ENCODE peak calls at places on chromosomes 6 and 20, in five cellular contexts. U is glutamatergic neuron, M is bronchial epithelial cell, O is IMR-90, K is breast epithelium. H is an unnamed sample.

GRCh38 chr6:24658573-24659511 is 7.9 kb downstream of the TDP2 start:
- DNase-seq in U (no peak), M (peak), O (peak), K (no peak), H (no peak)

GRCh38 chr20:14561733-14562132 is 224.3 kb upstream of the FLRT3 start:
- DNase-seq in U (no peak), M (no peak), O (peak), K (no peak), H (no peak)

GRCh38 chr6:149508485-149508884 is 23.7 kb upstream of the ZC3H12D start:
- DNase-seq in U (no peak), M (no peak), O (no peak), K (no peak), H (no peak)

GRCh38 chr6:388202-388903 is 3.2 kb upstream of the IRF4 start:
- DNase-seq in U (no peak), M (no peak), O (no peak), K (no peak), H (no peak)

GRCh38 chr6:51953246-51953645 is 134.2 kb downstream of the PKHD1 start:
- DNase-seq in U (no peak), M (peak), O (no peak), K (no peak), H (no peak)

GRCh38 chr6:90586675-90587638 is at the start of gene MAP3K7:
- DNase-seq in U (peak), M (peak), O (peak), K (peak), H (peak)

GRCh38 chr20:50360218-50360672 is 149.9 kb upstream of the PTPN1 start:
- DNase-seq in U (no peak), M (no peak), O (no peak), K (no peak), H (no peak)

GRCh38 chr6:84525907-84526306 is 238.5 kb downstream of the TBX18 start:
- DNase-seq in U (no peak), M (no peak), O (no peak), K (no peak), H (no peak)

GRCh38 chr6:124056884-124057283 is 253.2 kb downstream of the NKAIN2 start:
- DNase-seq in U (no peak), M (no peak), O (no peak), K (no peak), H (no peak)

GRCh38 chr6:100664274-100665040 is 199.7 kb upstream of the SIM1 start:
- DNase-seq in U (no peak), M (peak), O (peak), K (no peak), H (no peak)
- TF ChIP-seq CTCF in U (peak), M (peak), O (peak), K (peak), H (peak)

DNA sequence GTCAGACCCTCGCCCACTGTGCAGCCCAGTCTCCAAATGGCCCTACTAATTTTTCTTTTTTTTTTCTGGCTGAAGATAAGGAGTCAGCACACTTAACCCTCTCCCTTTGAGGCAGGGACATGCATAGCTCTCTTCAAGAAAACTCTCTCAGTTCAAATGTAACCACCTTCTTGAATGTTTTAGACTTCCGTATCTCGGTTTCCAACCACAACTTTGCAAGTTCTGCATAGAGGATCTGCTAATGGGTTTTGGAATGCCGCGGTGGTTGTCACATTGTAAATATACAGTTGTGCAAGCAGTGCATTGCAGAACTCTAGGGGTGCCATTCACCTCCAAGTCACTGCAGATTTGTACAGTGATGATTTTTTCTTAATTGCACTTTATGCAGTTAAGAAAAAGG is 59.4 kb upstream of the SLC35B3 start:
- DNase-seq in U (no peak), M (no peak), O (no peak), K (no peak), H (no peak)
- TF ChIP-seq CTCF in U (no peak), M (no peak), O (no peak), K (no peak), H (no peak)

GRCh38 chr6:138724015-138724414 is 49.6 kb upstream of the CCDC28A start:
- DNase-seq in U (no peak), M (no peak), O (no peak), K (no peak), H (no peak)
- TF ChIP-seq CTCF in U (no peak), M (no peak), O (no peak), K (no peak), H (no peak)

GRCh38 chr6:17904491-17905120 is 82.8 kb downstream of the KIF13A start:
- DNase-seq in U (no peak), M (no peak), O (peak), K (no peak), H (no peak)

GRCh38 chr6:17908831-17909230 is 78.6 kb downstream of the KIF13A start:
- DNase-seq in U (no peak), M (peak), O (no peak), K (no peak), H (no peak)

GRCh38 chr6:17905611-17906592 is 81.5 kb downstream of the KIF13A start:
- DNase-seq in U (no peak), M (peak), O (peak), K (no peak), H (no peak)

GRCh38 chr6:17910178-17910577 is 77.3 kb downstream of the KIF13A start:
- DNase-seq in U (no peak), M (no peak), O (no peak), K (no peak), H (no peak)

GRCh38 chr6:17907467-17908229 is 79.8 kb downstream of the KIF13A start:
- DNase-seq in U (no peak), M (peak), O (peak), K (no peak), H (no peak)
- TF ChIP-seq CTCF in U (no peak), M (peak), O (peak), K (no peak), H (no peak)

GRCh38 chr20:20373046-20373706 is 5.3 kb downstream of the INSM1 start:
- DNase-seq in U (peak), M (peak), O (peak), K (no peak), H (no peak)
- TF ChIP-seq CTCF in U (no peak), M (no peak), O (no peak), K (no peak), H (no peak)

DNA sequence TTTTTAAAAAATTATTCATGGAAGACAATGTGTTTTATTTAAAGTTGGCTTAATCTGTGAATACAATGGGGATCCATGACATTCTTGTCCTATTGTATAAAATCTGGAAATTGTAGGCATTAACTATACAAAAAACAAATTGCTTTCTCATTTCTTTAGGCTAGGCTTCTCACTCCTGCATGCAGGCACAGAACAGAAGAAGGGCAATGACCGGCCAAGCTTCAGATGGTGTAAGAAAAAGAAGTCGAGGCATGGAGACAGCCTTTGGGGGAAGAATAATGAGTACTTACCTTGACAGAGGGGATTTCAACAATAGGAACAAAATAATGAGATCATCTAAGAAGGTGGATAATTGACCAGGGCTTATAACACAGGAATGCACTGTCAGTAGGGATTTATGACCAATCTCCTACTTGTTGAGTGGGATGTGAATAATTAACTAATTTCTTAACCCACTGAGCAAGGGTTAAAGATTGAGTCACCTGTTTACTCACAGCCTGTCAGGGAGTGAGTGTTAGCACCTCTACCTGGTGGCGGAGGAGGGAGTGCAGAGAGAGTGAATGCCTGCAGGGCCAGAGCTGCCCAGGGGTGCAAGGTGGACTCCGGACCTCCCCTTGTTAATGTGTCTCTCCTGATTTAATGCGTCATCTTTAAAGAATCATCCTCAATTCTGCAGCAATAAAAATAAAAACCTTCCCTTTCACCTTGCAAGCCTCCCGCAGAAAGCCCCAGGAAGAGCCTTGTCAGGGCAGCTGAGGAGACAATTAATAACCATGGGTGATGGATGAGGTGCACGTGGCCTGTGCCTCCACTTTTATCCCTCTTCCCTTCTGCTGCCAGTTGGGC is 3.9 kb downstream of the SLC22A2 start:
- DNase-seq in U (no peak), M (peak), O (no peak), K (no peak), H (no peak)
- TF ChIP-seq CTCF in U (no peak), M (peak), O (no peak), K (no peak), H (no peak)

GRCh38 chr20:61915101-61915500 is 150.6 kb downstream of the TAF4 start:
- DNase-seq in U (no peak), M (no peak), O (no peak), K (no peak), H (no peak)
- TF ChIP-seq CTCF in U (no peak), M (no peak), O (no peak), K (no peak), H (no peak)

DNA sequence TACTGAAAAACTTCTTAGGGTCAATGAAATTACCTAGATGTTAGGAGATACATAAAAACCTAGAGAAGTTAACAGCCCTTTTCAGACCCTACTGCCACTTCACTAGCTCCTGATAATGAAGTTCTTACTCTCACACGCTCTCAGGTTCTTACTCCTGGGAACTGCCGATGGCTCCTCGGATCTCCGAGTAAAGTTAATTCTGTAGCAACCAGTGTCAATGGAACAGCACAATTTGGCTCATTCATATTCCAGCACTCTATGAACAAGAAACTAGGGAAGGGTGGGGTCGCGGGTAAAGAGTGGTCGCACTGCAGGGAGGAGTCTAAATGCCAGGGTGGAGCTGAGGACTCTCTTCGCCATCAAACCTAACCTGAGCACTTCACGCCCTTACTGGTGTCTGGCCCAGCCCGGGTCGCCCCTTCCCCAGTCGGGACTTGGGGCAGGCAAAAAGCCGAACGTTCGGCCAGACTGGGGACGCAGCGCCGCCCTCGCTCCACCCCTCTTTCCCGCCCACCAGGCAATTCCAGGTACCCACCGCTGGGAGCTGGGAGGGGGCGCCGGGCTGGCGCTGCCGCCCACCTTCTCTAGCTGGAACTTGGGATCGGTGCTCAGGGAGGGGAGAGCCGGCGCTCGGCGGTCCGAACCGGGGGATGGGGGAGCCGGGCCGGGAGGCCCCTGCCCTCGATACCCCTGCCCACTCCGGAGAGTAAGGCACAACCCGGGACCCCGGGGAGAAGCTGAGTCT is 744 bp downstream of the RAB23 start:
- DNase-seq in U (peak), M (peak), O (peak), K (peak), H (peak)
- TF ChIP-seq CTCF in U (peak), M (peak), O (peak), K (peak), H (peak)

GRCh38 chr6:116570856-116571682 is at the start of gene RWDD1:
- DNase-seq in U (peak), M (peak), O (peak), K (peak), H (peak)
- TF ChIP-seq CTCF in U (no peak), M (peak), O (no peak), K (no peak), H (no peak)